ENCODE peak calls at places on chromosome 14, in six cellular contexts. V is OCI-LY7, F is cardiac fibroblast, T is AG04450, M is pancreas, X is AG04449. Y is an unnamed sample.

GRCh38 chr14:32205554-32205953 is 2.5 kb upstream of the RNU6-8 start:
- DNase-seq in M (no peak), T (no peak), V (no peak), F (no peak), X (no peak), Y (no peak)

GRCh38 chr14:73753043-73753886 is 39.1 kb upstream of the PNMA1 start:
- DNase-seq in V (peak; percentile 17), T (no peak), X (no peak), F (peak; percentile 61), M (no peak), Y (no peak)

GRCh38 chr14:79971330-79971729 is 240.0 kb downstream of the DIO2 start:
- DNase-seq in V (no peak), T (peak; percentile 15), F (no peak), X (peak; percentile 57), M (no peak), Y (no peak)

GRCh38 chr14:88542857-88543795 is 11.7 kb downstream of the PTPN21 start:
- DNase-seq in M (no peak), X (no peak), T (no peak), V (no peak), F (no peak), Y (no peak)

GRCh38 chr14:59343585-59343984 is 121.6 kb downstream of the GPR135 start:
- DNase-seq in T (no peak), F (no peak), X (no peak), V (no peak), M (peak; percentile 16), Y (no peak)

GRCh38 chr14:95472819-95473251 is 43.6 kb downstream of the SYNE3 start:
- DNase-seq in T (no peak), V (peak; percentile 54), F (no peak), M (no peak), X (no peak), Y (no peak)

GRCh38 chr14:105394714-105395537 is 3.4 kb upstream of the TEX22 start:
- DNase-seq in T (no peak), X (no peak), V (no peak), F (no peak), M (no peak), Y (no peak)

GRCh38 chr14:58749066-58749669 is 111.4 kb downstream of the DACT1 start:
- DNase-seq in F (peak; percentile 80), V (no peak), X (peak; percentile 77), T (peak; percentile 93), M (peak; percentile 21), Y (no peak)

GRCh38 chr14:65961004-65961403 is 525.2 kb upstream of the CCDC196 start:
- DNase-seq in M (peak; percentile 42), X (no peak), T (no peak), V (peak; percentile 41), F (peak; percentile 70), Y (no peak)

GRCh38 chr14:99685061-99685995 is 1.2 kb downstream of the CYP46A1 start:
- DNase-seq in X (no peak), M (no peak), F (no peak), V (peak; percentile 37), T (no peak), Y (no peak)

GRCh38 chr14:32203928-32204357 is 874 bp upstream of the RNU6-8 start:
- DNase-seq in F (peak; percentile 3), V (no peak), M (peak; percentile 21), T (no peak), X (no peak), Y (no peak)

GRCh38 chr14:71163050-71163841 is 256.0 kb downstream of the PCNX1 start:
- DNase-seq in F (no peak), T (no peak), X (no peak), M (no peak), V (no peak), Y (no peak)

GRCh38 chr14:31206536-31207286 is 882 bp downstream of the HECTD1 start:
- DNase-seq in F (peak; percentile 13), V (peak; percentile 69), M (peak; percentile 50), X (no peak), T (no peak), Y (no peak)

GRCh38 chr14:93971635-93972027 is 4.7 kb downstream of the ASB2 start:
- DNase-seq in X (no peak), V (peak; percentile 36), M (no peak), F (no peak), T (no peak), Y (no peak)

GRCh38 chr14:93969082-93969828 is 7.1 kb downstream of the ASB2 start:
- DNase-seq in X (no peak), T (no peak), M (no peak), V (peak; percentile 78), F (no peak), Y (no peak)

GRCh38 chr14:93972618-93973205 is 3.7 kb downstream of the ASB2 start:
- DNase-seq in V (no peak), X (no peak), M (no peak), F (no peak), T (no peak), Y (no peak)

GRCh38 chr14:93970589-93970966 is 5.8 kb downstream of the ASB2 start:
- DNase-seq in V (peak; percentile 76), T (no peak), F (no peak), X (no peak), M (peak; percentile 70), Y (no peak)

DNA sequence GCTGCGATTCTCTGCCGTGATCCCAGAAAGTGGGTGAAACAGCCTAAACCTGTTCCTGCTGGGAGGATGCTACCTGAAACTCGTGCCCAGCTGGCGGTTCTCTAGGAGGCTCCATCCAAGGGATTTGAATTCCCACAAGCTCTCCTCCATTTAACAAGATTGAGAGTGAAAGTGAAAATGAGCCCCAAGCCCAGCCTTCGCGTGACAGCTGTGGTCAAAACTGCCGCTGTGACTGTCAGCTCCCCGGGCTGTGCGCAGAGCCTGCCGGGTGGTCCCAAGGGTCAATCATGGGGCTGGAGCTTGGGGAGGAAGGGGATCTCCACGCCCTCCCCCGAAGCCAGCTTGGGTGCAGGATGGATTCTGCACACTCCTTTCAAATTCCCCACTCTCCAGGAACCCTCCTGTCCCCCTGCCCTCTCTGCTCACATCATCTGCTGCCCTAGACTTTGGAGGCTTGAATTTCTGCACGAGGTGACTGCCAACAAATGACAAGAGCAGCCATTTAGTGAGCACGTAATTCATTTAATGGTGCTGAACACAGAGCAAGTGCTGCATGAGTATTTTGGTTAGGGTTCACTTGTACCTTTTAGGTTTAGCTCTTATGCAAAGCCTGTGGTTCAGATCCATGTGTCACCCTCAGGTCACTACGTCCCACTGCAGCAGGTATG is 5.3 kb downstream of the ASB2 start:
- DNase-seq in M (no peak), X (no peak), F (no peak), V (peak; percentile 61), T (no peak), Y (no peak)
- TF ChIP-seq CTCF in M (no peak), X (no peak), F (no peak), V (peak; percentile 55), T (no peak), Y (no peak)

DNA sequence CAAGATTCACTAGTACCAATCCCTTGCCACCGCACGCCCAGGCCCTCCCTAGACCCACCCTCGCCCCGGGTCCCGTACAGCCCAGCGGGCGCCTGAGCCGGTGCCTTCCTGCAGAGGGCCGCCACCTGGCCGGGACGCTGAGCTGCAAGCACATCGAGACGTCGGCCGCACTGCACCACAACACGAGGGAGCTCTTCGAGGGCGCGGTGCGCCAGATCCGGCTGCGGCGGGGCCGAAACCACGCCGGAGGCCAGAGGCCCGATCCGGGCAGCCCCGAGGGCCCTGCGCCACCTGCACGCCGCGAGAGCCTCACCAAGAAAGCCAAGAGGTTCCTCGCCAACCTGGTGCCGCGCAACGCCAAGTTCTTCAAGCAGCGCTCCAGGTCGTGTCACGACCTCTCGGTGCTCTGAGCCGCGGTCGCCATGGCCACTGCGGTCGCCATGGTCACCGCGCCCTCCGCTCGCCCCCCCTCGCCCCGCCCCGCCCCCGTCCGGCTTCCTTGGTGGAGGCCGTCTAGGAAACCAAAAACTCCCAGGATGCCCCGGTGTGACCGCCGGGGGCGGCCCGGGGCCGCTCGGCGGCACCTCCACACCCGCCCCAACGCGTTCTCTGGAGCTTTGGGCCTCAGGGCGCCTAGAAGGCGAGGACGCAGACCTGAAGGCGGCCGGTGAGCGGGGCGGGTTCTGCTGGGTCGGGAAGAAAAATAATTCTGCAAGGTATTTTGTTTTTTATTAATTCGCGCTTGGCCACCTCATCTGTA is 3.7 kb downstream of the REM2 start:
- DNase-seq in X (no peak), F (peak; percentile 65), V (peak; percentile 86), T (no peak), M (peak; percentile 87), Y (peak; percentile 84)
- TF ChIP-seq CTCF in X (peak; percentile 32), F (no peak), V (peak; percentile 65), T (no peak), M (no peak), Y (no peak)

GRCh38 chr14:77140937-77141591 is 527 bp downstream of the ZDHHC22 start:
- DNase-seq in F (peak; percentile 20), T (no peak), V (no peak), X (no peak), M (no peak), Y (no peak)
- TF ChIP-seq CTCF in F (peak; percentile 28), T (peak; percentile 28), V (no peak), X (peak; percentile 46), M (peak; percentile 13), Y (peak; percentile 33)

GRCh38 chr14:101960225-101960624 is 4.1 kb upstream of the DYNC1H1 start:
- DNase-seq in F (peak; percentile 32), T (no peak), V (peak; percentile 60), X (no peak), M (no peak), Y (no peak)
- TF ChIP-seq CTCF in F (peak; percentile 59), T (peak; percentile 57), V (peak; percentile 73), X (peak; percentile 39), M (no peak), Y (peak; percentile 36)

GRCh38 chr14:92457018-92457565 is 56.5 kb upstream of the RIN3 start:
- DNase-seq in F (no peak), V (no peak), X (no peak), M (no peak), T (no peak), Y (no peak)
- TF ChIP-seq CTCF in F (no peak), V (peak; percentile 8), X (no peak), M (no peak), T (no peak), Y (no peak)

DNA sequence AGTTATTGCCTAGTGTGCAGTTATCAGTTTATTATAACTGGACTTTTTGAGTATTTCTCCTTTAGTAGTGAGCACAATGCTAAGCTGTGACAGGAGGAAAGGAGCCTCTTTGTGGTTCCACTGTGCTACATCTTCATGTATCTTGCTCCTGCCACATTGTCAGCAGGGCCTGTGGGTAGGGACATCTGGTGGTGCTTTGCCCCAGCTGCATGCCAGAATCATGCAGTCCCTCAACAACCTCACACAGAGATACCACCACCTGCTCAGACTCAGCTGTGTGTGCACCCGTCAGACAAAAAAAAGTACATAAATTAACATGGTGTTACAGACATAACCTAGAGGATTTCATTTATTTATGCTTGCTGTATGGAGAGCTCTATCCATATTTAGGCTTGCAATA is 51.1 kb downstream of the MIS18BP1 start:
- DNase-seq in X (no peak), F (peak; percentile 30), T (no peak), V (peak; percentile 55), M (no peak), Y (no peak)
- TF ChIP-seq CTCF in X (peak; percentile 36), F (peak; percentile 34), T (peak; percentile 21), V (peak; percentile 62), M (no peak), Y (peak; percentile 18)